ENCODE peak calls at places on chromosomes 4 and X, in five cellular contexts. L is CMK, I is memory B cell, J is iris pigment epithelial cell, O is T-helper 1 cell. T is an unnamed sample.

GRCh38 chr4:113784497-113785254 is 23.1 kb upstream of the CAMK2D start:
- DNase-seq in O (no peak), I (no peak), L (no peak), J (peak; percentile 99), T (peak; percentile 87)

GRCh38 chr4:184756399-184756798 is 22.5 kb upstream of the CENPU start:
- DNase-seq in I (no peak), L (no peak), J (peak; percentile 76), O (no peak), T (peak; percentile 59)

GRCh38 chr4:105147226-105148151 is 813 bp downstream of the TET2 start:
- DNase-seq in J (peak; percentile 46), I (peak; percentile 25), O (no peak), L (no peak), T (peak; percentile 75)

GRCh38 chr4:101345596-101346311 is 1.6 kb downstream of the PPP3CA start:
- DNase-seq in O (peak; percentile 65), L (peak; percentile 40), I (peak; percentile 64), J (peak; percentile 51), T (peak; percentile 84)

GRCh38 chr4:108483077-108483476 is 137.3 kb upstream of the RPL34 start:
- DNase-seq in I (no peak), O (no peak), L (no peak), J (peak; percentile 10), T (no peak)

GRCh38 chrX:39212456-39212855 is 411.2 kb downstream of the MID1IP1 start:
- DNase-seq in O (no peak), I (no peak), L (no peak), J (no peak), T (no peak)

GRCh38 chr4:100935090-100935489 is 412.2 kb downstream of the PPP3CA start:
- DNase-seq in L (peak; percentile 11), I (no peak), J (peak; percentile 10), O (no peak), T (no peak)

GRCh38 chr4:158259955-158260575 is 49.8 kb downstream of the TMEM144 start:
- DNase-seq in I (no peak), O (no peak), J (peak; percentile 9), L (no peak), T (peak; percentile 83)

GRCh38 chr4:19327364-19327763 is 924.3 kb upstream of the SLIT2 start:
- DNase-seq in O (no peak), J (peak; percentile 78), I (no peak), L (no peak), T (peak; percentile 10)

GRCh38 chr4:2745981-2746806 is 9.9 kb downstream of the TNIP2 start:
- DNase-seq in J (peak; percentile 63), L (no peak), I (peak; percentile 70), O (peak; percentile 69), T (peak; percentile 49)

GRCh38 chr4:158168606-158169005 is 4.2 kb downstream of the GASK1B start:
- DNase-seq in L (no peak), J (no peak), I (no peak), O (no peak), T (no peak)

GRCh38 chr4:38150021-38150671 is 189.9 kb downstream of the PTTG2 start:
- DNase-seq in I (no peak), J (peak; percentile 88), O (no peak), L (no peak), T (no peak)

GRCh38 chr4:14917305-14917647 is 85.0 kb upstream of the CPEB2 start:
- DNase-seq in I (no peak), J (no peak), L (no peak), O (no peak), T (no peak)

GRCh38 chr4:120843840-120844527 is 78.5 kb downstream of the PRDM5 start:
- DNase-seq in J (no peak), L (no peak), O (no peak), I (no peak), T (no peak)

GRCh38 chrX:15751160-15751819 is 13.2 kb downstream of the CA5B start:
- DNase-seq in L (no peak), O (no peak), J (no peak), I (no peak), T (peak; percentile 64)

GRCh38 chr4:17578482-17578891 is 1.5 kb downstream of the LAP3 start:
- DNase-seq in O (no peak), I (no peak), L (no peak), J (peak; percentile 23), T (peak; percentile 28)

GRCh38 chrX:101595739-101596419 is 21.9 kb downstream of the ARMCX6 start:
- DNase-seq in J (peak; percentile 68), O (no peak), I (peak; percentile 37), L (no peak), T (peak; percentile 79)

GRCh38 chrX:72461766-72462165 is 110.9 kb downstream of the HDAC8 start:
- DNase-seq in J (peak; percentile 28), O (no peak), L (no peak), I (no peak), T (no peak)

GRCh38 chr4:183393446-183393845 is 51.0 kb upstream of the CDKN2AIP start:
- DNase-seq in I (no peak), L (no peak), J (no peak), O (no peak), T (no peak)

GRCh38 chrX:13747836-13748235 is 13.3 kb downstream of the OFD1 start:
- DNase-seq in L (no peak), O (no peak), I (no peak), J (peak; percentile 64), T (peak; percentile 73)

GRCh38 chr4:37865450-37865849 is 25.4 kb upstream of the TBC1D1 start:
- DNase-seq in O (no peak), L (no peak), I (no peak), J (peak; percentile 49), T (peak; percentile 70)

GRCh38 chr4:179624768-179625181 is 2182.5 kb upstream of the AGA start:
- DNase-seq in I (no peak), O (no peak), J (peak; percentile 19), L (no peak), T (peak; percentile 65)